ENCODE peak calls at places on chromosomes 1 and 21, in four cellular contexts. One of them, this sample, is unnamed.

GRCh38 chr1:180981596-180982387 is 40.9 kb downstream of the STX6 start:
- DNase-seq in OCI-M1: no peak
- DNase-seq in EL: no peak
- DNase-seq in mesendoderm: peak
- DNase-seq in this sample: no peak

GRCh38 chr1:156270314-156270713 is 12.3 kb downstream of the SMG5 start:
- DNase-seq in EL: no peak
- DNase-seq in OCI-M1: no peak
- DNase-seq in mesendoderm: no peak
- DNase-seq in this sample: no peak

GRCh38 chr1:214563881-214564280 is 12.5 kb upstream of the PTPN14 start:
- DNase-seq in OCI-M1: no peak
- DNase-seq in mesendoderm: no peak
- DNase-seq in EL: peak
- DNase-seq in this sample: no peak

GRCh38 chr1:46646331-46646730 is 21.8 kb downstream of the ATPAF1 start:
- DNase-seq in OCI-M1: no peak
- DNase-seq in mesendoderm: no peak
- DNase-seq in EL: no peak
- DNase-seq in this sample: no peak

GRCh38 chr1:1114431-1114830 is 1.5 kb downstream of the C1orf159 start:
- DNase-seq in EL: no peak
- DNase-seq in mesendoderm: no peak
- DNase-seq in OCI-M1: no peak
- DNase-seq in this sample: no peak

GRCh38 chr1:200336901-200337391 is 72.9 kb downstream of the ZNF281 start:
- DNase-seq in EL: peak
- DNase-seq in mesendoderm: peak
- DNase-seq in OCI-M1: no peak
- DNase-seq in this sample: no peak

GRCh38 chr1:156104065-156104810 is 10.3 kb upstream of the LMNA start:
- DNase-seq in EL: peak
- DNase-seq in OCI-M1: no peak
- DNase-seq in mesendoderm: peak
- DNase-seq in this sample: no peak

GRCh38 chr1:21594935-21595897 is 73.9 kb downstream of the RAP1GAP start:
- DNase-seq in mesendoderm: peak
- DNase-seq in OCI-M1: peak
- DNase-seq in EL: peak
- DNase-seq in this sample: no peak

GRCh38 chr1:85836736-85837135 is 128.5 kb upstream of the ZNHIT6 start:
- DNase-seq in mesendoderm: no peak
- DNase-seq in EL: no peak
- DNase-seq in OCI-M1: peak
- DNase-seq in this sample: no peak

GRCh38 chr1:214840366-214840765 is 237.4 kb downstream of the CENPF start:
- DNase-seq in mesendoderm: no peak
- DNase-seq in OCI-M1: no peak
- DNase-seq in EL: peak
- DNase-seq in this sample: no peak

GRCh38 chr1:58402444-58402843 is 144.1 kb downstream of the OMA1 start:
- DNase-seq in mesendoderm: no peak
- DNase-seq in OCI-M1: no peak
- DNase-seq in EL: peak
- DNase-seq in this sample: no peak

GRCh38 chr1:50265790-50266314 is 157.1 kb downstream of the ELAVL4 start:
- DNase-seq in OCI-M1: peak
- DNase-seq in mesendoderm: peak
- DNase-seq in EL: peak
- DNase-seq in this sample: no peak

GRCh38 chr1:175870217-175870616 is 126.8 kb upstream of the TNR start:
- DNase-seq in EL: no peak
- DNase-seq in mesendoderm: no peak
- DNase-seq in OCI-M1: no peak
- DNase-seq in this sample: no peak

GRCh38 chr1:16019580-16020277 is 1.9 kb upstream of the HSPB7 start:
- DNase-seq in EL: peak
- DNase-seq in mesendoderm: peak
- DNase-seq in OCI-M1: no peak
- DNase-seq in this sample: no peak

GRCh38 chr21:46131721-46132651 is 23.4 kb downstream of the FTCD start:
- DNase-seq in OCI-M1: no peak
- DNase-seq in EL: no peak
- DNase-seq in mesendoderm: no peak
- DNase-seq in this sample: no peak

GRCh38 chr1:24714859-24715520 is 30.3 kb upstream of the CLIC4 start:
- DNase-seq in OCI-M1: no peak
- DNase-seq in EL: peak
- DNase-seq in mesendoderm: no peak
- DNase-seq in this sample: peak

GRCh38 chr1:184890539-184890973 is 83.8 kb downstream of the NIBAN1 start:
- DNase-seq in mesendoderm: no peak
- DNase-seq in OCI-M1: no peak
- DNase-seq in EL: peak
- DNase-seq in this sample: no peak

GRCh38 chr21:28337319-28337718 is 655.4 kb downstream of the LTN1 start:
- DNase-seq in mesendoderm: peak
- DNase-seq in EL: peak
- DNase-seq in OCI-M1: peak
- DNase-seq in this sample: peak

GRCh38 chr21:37849703-37850102 is 66.6 kb downstream of the KCNJ6 start:
- DNase-seq in mesendoderm: peak
- DNase-seq in OCI-M1: no peak
- DNase-seq in EL: peak
- DNase-seq in this sample: no peak

GRCh38 chr21:29265690-29266479 is 32.8 kb upstream of the BACH1 start:
- DNase-seq in OCI-M1: no peak
- DNase-seq in mesendoderm: peak
- DNase-seq in EL: peak
- DNase-seq in this sample: no peak

GRCh38 chr1:1239624-1240347 is 6.7 kb downstream of the C1QTNF12 start:
- DNase-seq in OCI-M1: no peak
- DNase-seq in mesendoderm: no peak
- DNase-seq in EL: no peak
- DNase-seq in this sample: no peak

GRCh38 chr1:77514871-77515776 is 167.3 kb downstream of the ZZZ3 start:
- DNase-seq in OCI-M1: peak
- DNase-seq in EL: peak
- DNase-seq in mesendoderm: peak
- DNase-seq in this sample: peak

GRCh38 chr1:36883315-36883949 is 150.9 kb downstream of the GRIK3 start:
- DNase-seq in EL: no peak
- DNase-seq in OCI-M1: no peak
- DNase-seq in mesendoderm: no peak
- DNase-seq in this sample: no peak

GRCh38 chr21:45543710-45544448 is 1.6 kb upstream of the SLC19A1 start:
- DNase-seq in mesendoderm: no peak
- DNase-seq in OCI-M1: no peak
- DNase-seq in EL: no peak
- DNase-seq in this sample: no peak

GRCh38 chr1:99756598-99756997 is 9.8 kb downstream of the FRRS1 start:
- DNase-seq in EL: peak
- DNase-seq in mesendoderm: no peak
- DNase-seq in OCI-M1: no peak
- DNase-seq in this sample: no peak

GRCh38 chr1:229570891-229571516 is 12.5 kb upstream of the ABCB10 start:
- DNase-seq in EL: no peak
- DNase-seq in OCI-M1: no peak
- DNase-seq in mesendoderm: no peak
- DNase-seq in this sample: no peak

GRCh38 chr1:19623523-19623922 is 20.6 kb upstream of the NBL1 start:
- DNase-seq in mesendoderm: no peak
- DNase-seq in EL: peak
- DNase-seq in OCI-M1: no peak
- DNase-seq in this sample: no peak

GRCh38 chr1:15249032-15249601 is 2.1 kb downstream of the FHAD1 start:
- DNase-seq in EL: no peak
- DNase-seq in mesendoderm: no peak
- DNase-seq in OCI-M1: peak
- DNase-seq in this sample: no peak